ENCODE peak calls at places on chromosome 13, in five cellular contexts. One of them, this sample, is unnamed.

GRCh38 chr13:20418953-20419352 is 106.7 kb downstream of the CRYL1 start:
- DNase-seq in mesenchymal stem cell: no peak
- DNase-seq in effector memory CD4-positive, alpha-beta T cell: no peak
- DNase-seq in PC-9: no peak
- DNase-seq in endodermal cell: no peak
- DNase-seq in this sample: no peak

GRCh38 chr13:101013245-101013644 is 338.6 kb upstream of the TMTC4 start:
- DNase-seq in mesenchymal stem cell: no peak
- DNase-seq in effector memory CD4-positive, alpha-beta T cell: no peak
- DNase-seq in PC-9: no peak
- DNase-seq in endodermal cell: no peak
- DNase-seq in this sample: no peak

GRCh38 chr13:110092869-110093268 is 214.1 kb downstream of the COL4A1 start:
- DNase-seq in mesenchymal stem cell: no peak
- DNase-seq in effector memory CD4-positive, alpha-beta T cell: no peak
- DNase-seq in PC-9: no peak
- DNase-seq in endodermal cell: no peak
- DNase-seq in this sample: no peak

GRCh38 chr13:68027311-68027710 is 797.2 kb upstream of the PCDH9 start:
- DNase-seq in mesenchymal stem cell: no peak
- DNase-seq in effector memory CD4-positive, alpha-beta T cell: no peak
- DNase-seq in PC-9: no peak
- DNase-seq in endodermal cell: no peak
- DNase-seq in this sample: no peak

GRCh38 chr13:101579291-101579802 is 126.9 kb downstream of the ITGBL1 start:
- DNase-seq in mesenchymal stem cell: peak; percentile 66
- DNase-seq in effector memory CD4-positive, alpha-beta T cell: no peak
- DNase-seq in PC-9: no peak
- DNase-seq in endodermal cell: no peak
- DNase-seq in this sample: no peak

GRCh38 chr13:61413572-61413971 is 2.1 kb downstream of the PCDH20 start:
- DNase-seq in mesenchymal stem cell: no peak
- DNase-seq in effector memory CD4-positive, alpha-beta T cell: no peak
- DNase-seq in PC-9: no peak
- DNase-seq in endodermal cell: peak; percentile 65
- DNase-seq in this sample: peak; percentile 50

GRCh38 chr13:28568286-28568685 is 73.4 kb upstream of the FLT1 start:
- DNase-seq in mesenchymal stem cell: peak; percentile 66
- DNase-seq in effector memory CD4-positive, alpha-beta T cell: no peak
- DNase-seq in PC-9: no peak
- DNase-seq in endodermal cell: no peak
- DNase-seq in this sample: peak; percentile 92

GRCh38 chr13:21435710-21436151 is 23.4 kb downstream of the ZDHHC20 start:
- DNase-seq in mesenchymal stem cell: peak; percentile 87
- DNase-seq in effector memory CD4-positive, alpha-beta T cell: peak; percentile 5
- DNase-seq in PC-9: peak; percentile 60
- DNase-seq in endodermal cell: no peak
- DNase-seq in this sample: peak; percentile 74

GRCh38 chr13:66660013-66660804 is 569.9 kb downstream of the PCDH9 start:
- DNase-seq in mesenchymal stem cell: peak; percentile 80
- DNase-seq in effector memory CD4-positive, alpha-beta T cell: no peak
- DNase-seq in PC-9: peak; percentile 37
- DNase-seq in endodermal cell: no peak
- DNase-seq in this sample: no peak

GRCh38 chr13:29594310-29594709 is 1.2 kb downstream of the SLC7A1 start:
- DNase-seq in mesenchymal stem cell: peak; percentile 92
- DNase-seq in effector memory CD4-positive, alpha-beta T cell: no peak
- DNase-seq in PC-9: peak; percentile 84
- DNase-seq in endodermal cell: peak; percentile 71
- DNase-seq in this sample: no peak

GRCh38 chr13:46983881-46984280 is 87.0 kb upstream of the HTR2A start:
- DNase-seq in mesenchymal stem cell: peak; percentile 55
- DNase-seq in effector memory CD4-positive, alpha-beta T cell: no peak
- DNase-seq in PC-9: peak; percentile 73
- DNase-seq in endodermal cell: no peak
- DNase-seq in this sample: no peak

GRCh38 chr13:36369268-36370107 is 23.3 kb upstream of the SPART start:
- DNase-seq in mesenchymal stem cell: no peak
- DNase-seq in effector memory CD4-positive, alpha-beta T cell: no peak
- DNase-seq in PC-9: no peak
- DNase-seq in endodermal cell: no peak
- DNase-seq in this sample: no peak

GRCh38 chr13:34894756-34895155 is 47.3 kb upstream of the NBEA start:
- DNase-seq in mesenchymal stem cell: no peak
- DNase-seq in effector memory CD4-positive, alpha-beta T cell: no peak
- DNase-seq in PC-9: no peak
- DNase-seq in endodermal cell: no peak
- DNase-seq in this sample: no peak

GRCh38 chr13:40377783-40378182 is 288.7 kb downstream of the FOXO1 start:
- DNase-seq in mesenchymal stem cell: no peak
- DNase-seq in effector memory CD4-positive, alpha-beta T cell: no peak
- DNase-seq in PC-9: no peak
- DNase-seq in endodermal cell: no peak
- DNase-seq in this sample: no peak

GRCh38 chr13:47420568-47420967 is 523.7 kb upstream of the HTR2A start:
- DNase-seq in mesenchymal stem cell: peak; percentile 61
- DNase-seq in effector memory CD4-positive, alpha-beta T cell: no peak
- DNase-seq in PC-9: no peak
- DNase-seq in endodermal cell: peak; percentile 62
- DNase-seq in this sample: no peak

GRCh38 chr13:113656831-113657671 is 947 bp downstream of the ATP4B start:
- DNase-seq in mesenchymal stem cell: no peak
- DNase-seq in effector memory CD4-positive, alpha-beta T cell: no peak
- DNase-seq in PC-9: no peak
- DNase-seq in endodermal cell: peak; percentile 44
- DNase-seq in this sample: peak; percentile 58

GRCh38 chr13:23160241-23161175 is 20.3 kb upstream of the SGCG start:
- DNase-seq in mesenchymal stem cell: no peak
- DNase-seq in effector memory CD4-positive, alpha-beta T cell: no peak
- DNase-seq in PC-9: no peak
- DNase-seq in endodermal cell: peak; percentile 72
- DNase-seq in this sample: no peak

GRCh38 chr13:43246382-43246781 is 223.0 kb downstream of the DNAJC15 start:
- DNase-seq in mesenchymal stem cell: no peak
- DNase-seq in effector memory CD4-positive, alpha-beta T cell: no peak
- DNase-seq in PC-9: no peak
- DNase-seq in endodermal cell: no peak
- DNase-seq in this sample: no peak

DNA sequence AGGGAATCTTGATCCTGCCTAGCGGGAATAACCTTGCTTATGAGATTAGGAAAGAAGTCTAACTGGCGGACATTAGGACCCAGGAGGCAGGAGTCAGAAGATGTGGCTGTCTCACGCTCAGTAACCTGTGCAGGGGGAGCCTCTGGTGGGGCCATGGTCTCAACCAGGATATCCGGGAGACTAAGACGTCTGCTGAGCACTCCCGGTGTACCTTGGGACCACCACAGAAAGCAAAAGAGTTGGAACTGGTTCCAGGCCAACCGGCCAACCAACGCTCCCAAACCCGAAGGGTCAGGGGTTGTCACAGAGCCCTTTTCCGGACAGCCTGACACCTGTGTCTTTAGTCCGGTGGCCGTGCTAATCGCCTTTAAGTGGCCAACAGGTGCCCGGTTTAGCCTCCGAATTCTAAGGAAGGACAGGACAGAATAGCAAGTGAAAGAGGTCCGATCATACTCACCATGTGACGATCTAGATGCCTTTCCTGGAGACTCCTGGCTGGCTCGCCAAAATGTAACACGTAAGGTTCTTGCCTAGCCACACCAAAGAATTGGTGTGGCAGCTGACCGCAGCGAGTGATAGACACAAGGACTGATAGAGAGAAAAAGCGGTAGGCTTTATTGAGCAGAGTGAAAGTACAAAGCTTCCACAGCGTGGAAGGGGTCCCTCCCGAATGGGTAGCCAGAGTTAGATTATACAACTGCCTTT is 103.9 kb upstream of the DIAPH3 start:
- DNase-seq in mesenchymal stem cell: peak; percentile 3
- DNase-seq in effector memory CD4-positive, alpha-beta T cell: no peak
- DNase-seq in PC-9: no peak
- DNase-seq in endodermal cell: peak; percentile 89
- DNase-seq in this sample: no peak
- H3K27ac ChIP-seq in mesenchymal stem cell: no peak overlapping the region
- H3K27ac ChIP-seq in effector memory CD4-positive, alpha-beta T cell: no peak overlapping the region
- H3K27ac ChIP-seq in PC-9: no peak overlapping the region
- H3K27ac ChIP-seq in endodermal cell: no peak overlapping the region
- H3K27ac ChIP-seq in this sample: no peak overlapping the region

GRCh38 chr13:99416411-99417121 is 84.7 kb upstream of the TM9SF2 start:
- DNase-seq in mesenchymal stem cell: no peak
- DNase-seq in effector memory CD4-positive, alpha-beta T cell: no peak
- DNase-seq in PC-9: no peak
- DNase-seq in endodermal cell: no peak
- DNase-seq in this sample: no peak
- H3K27ac ChIP-seq in mesenchymal stem cell: no peak overlapping the region
- H3K27ac ChIP-seq in effector memory CD4-positive, alpha-beta T cell: peak overlapping the region; percentile 40
- H3K27ac ChIP-seq in PC-9: no peak overlapping the region
- H3K27ac ChIP-seq in endodermal cell: no peak overlapping the region
- H3K27ac ChIP-seq in this sample: no peak overlapping the region

DNA sequence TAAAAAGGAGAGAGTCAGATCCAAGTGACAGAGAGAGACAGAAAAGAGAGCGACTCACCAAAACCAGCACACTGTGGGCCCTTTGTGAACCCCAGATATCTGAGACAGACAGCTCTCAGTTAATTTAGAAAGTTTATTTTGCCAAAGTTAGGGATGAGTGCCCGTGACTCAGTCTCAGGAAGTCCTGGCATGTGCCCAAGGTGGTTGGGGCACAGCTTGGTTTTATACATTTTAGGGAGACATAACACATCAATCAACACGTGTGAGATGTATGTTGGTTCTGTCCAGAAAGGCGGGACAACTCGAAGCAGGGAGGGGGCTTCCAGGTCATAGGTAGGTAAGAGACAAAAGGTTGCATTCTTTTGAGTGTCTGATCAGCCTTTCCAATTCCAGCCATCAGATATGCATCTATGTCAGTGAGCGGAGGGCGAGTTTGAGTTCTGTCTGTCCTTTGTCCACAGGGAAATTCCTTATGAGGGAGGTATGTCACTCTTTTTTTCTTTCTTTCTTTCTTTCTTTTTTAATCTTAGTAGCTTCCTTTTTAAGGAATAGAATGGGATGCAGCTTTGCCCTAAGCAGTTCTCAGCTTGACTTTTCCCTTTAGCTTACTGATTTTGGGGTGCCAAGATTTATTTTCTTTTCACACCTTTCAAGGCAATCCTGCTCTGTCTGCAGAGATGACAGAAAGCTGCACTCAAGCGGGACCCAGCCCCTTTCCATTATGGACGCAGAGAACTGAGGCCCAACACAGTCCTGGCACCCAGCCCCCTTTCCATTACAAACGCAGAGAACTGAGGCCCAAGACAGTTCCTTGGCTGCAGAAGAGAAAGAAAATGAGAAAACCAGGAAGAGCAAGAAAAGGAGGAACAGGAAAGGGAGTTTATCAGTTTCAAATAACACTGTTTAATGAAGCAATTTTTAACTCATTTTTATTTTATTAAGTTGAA is 37.1 kb upstream of the ATP11A start:
- DNase-seq in mesenchymal stem cell: no peak
- DNase-seq in effector memory CD4-positive, alpha-beta T cell: no peak
- DNase-seq in PC-9: no peak
- DNase-seq in endodermal cell: no peak
- DNase-seq in this sample: no peak
- H3K27ac ChIP-seq in mesenchymal stem cell: peak overlapping the region; percentile 71
- H3K27ac ChIP-seq in effector memory CD4-positive, alpha-beta T cell: no peak overlapping the region
- H3K27ac ChIP-seq in PC-9: no peak overlapping the region
- H3K27ac ChIP-seq in endodermal cell: no peak overlapping the region
- H3K27ac ChIP-seq in this sample: no peak overlapping the region

GRCh38 chr13:90238433-90238832 is 1109.1 kb upstream of the MIR17HG start:
- DNase-seq in mesenchymal stem cell: peak; percentile 23
- DNase-seq in effector memory CD4-positive, alpha-beta T cell: no peak
- DNase-seq in PC-9: no peak
- DNase-seq in endodermal cell: peak; percentile 51
- DNase-seq in this sample: no peak
- H3K27ac ChIP-seq in mesenchymal stem cell: no peak overlapping the region
- H3K27ac ChIP-seq in effector memory CD4-positive, alpha-beta T cell: no peak overlapping the region
- H3K27ac ChIP-seq in PC-9: no peak overlapping the region
- H3K27ac ChIP-seq in endodermal cell: no peak overlapping the region
- H3K27ac ChIP-seq in this sample: no peak overlapping the region

GRCh38 chr13:49295231-49295630 is 47.5 kb downstream of the CDADC1 start:
- DNase-seq in mesenchymal stem cell: no peak
- DNase-seq in effector memory CD4-positive, alpha-beta T cell: no peak
- DNase-seq in PC-9: no peak
- DNase-seq in endodermal cell: no peak
- DNase-seq in this sample: no peak
- H3K27ac ChIP-seq in mesenchymal stem cell: no peak overlapping the region
- H3K27ac ChIP-seq in effector memory CD4-positive, alpha-beta T cell: no peak overlapping the region
- H3K27ac ChIP-seq in PC-9: no peak overlapping the region
- H3K27ac ChIP-seq in endodermal cell: no peak overlapping the region
- H3K27ac ChIP-seq in this sample: no peak overlapping the region

DNA sequence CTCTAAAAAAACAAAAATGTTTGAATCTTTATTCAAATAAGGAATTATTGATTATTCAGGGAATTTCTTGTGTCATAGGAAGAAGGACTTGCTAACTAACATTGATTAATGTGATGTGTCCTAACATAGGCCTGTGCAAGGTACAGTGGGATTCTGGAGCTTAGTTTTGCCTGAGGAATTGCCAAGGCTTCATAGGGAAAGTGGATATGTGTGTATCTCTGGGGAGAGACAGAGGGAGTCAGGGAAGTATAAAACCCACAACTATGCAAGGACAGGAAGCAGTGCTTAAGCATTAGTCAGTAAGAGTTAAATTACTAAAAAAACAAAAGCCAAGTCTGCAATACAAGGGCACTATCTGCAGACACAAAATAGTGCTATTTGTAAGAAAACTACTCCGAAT is 59.6 kb downstream of the WDFY2 start:
- DNase-seq in mesenchymal stem cell: peak; percentile 94
- DNase-seq in effector memory CD4-positive, alpha-beta T cell: no peak
- DNase-seq in PC-9: peak; percentile 87
- DNase-seq in endodermal cell: no peak
- DNase-seq in this sample: no peak
- H3K27ac ChIP-seq in mesenchymal stem cell: peak overlapping the region; percentile 100
- H3K27ac ChIP-seq in effector memory CD4-positive, alpha-beta T cell: peak overlapping the region; percentile 92
- H3K27ac ChIP-seq in PC-9: peak overlapping the region; percentile 91
- H3K27ac ChIP-seq in endodermal cell: peak overlapping the region; percentile 14
- H3K27ac ChIP-seq in this sample: no peak overlapping the region

GRCh38 chr13:111177803-111178389 is 62.8 kb downstream of the ARHGEF7 start:
- DNase-seq in mesenchymal stem cell: peak; percentile 57
- DNase-seq in effector memory CD4-positive, alpha-beta T cell: no peak
- DNase-seq in PC-9: peak; percentile 35
- DNase-seq in endodermal cell: no peak
- DNase-seq in this sample: no peak
- H3K27ac ChIP-seq in mesenchymal stem cell: peak overlapping the region; percentile 15
- H3K27ac ChIP-seq in effector memory CD4-positive, alpha-beta T cell: peak overlapping the region; percentile 64
- H3K27ac ChIP-seq in PC-9: no peak overlapping the region
- H3K27ac ChIP-seq in endodermal cell: no peak overlapping the region
- H3K27ac ChIP-seq in this sample: peak overlapping the region; percentile 49

GRCh38 chr13:80309926-80310325 is 31.0 kb downstream of the SPRY2 start:
- DNase-seq in mesenchymal stem cell: no peak
- DNase-seq in effector memory CD4-positive, alpha-beta T cell: no peak
- DNase-seq in PC-9: no peak
- DNase-seq in endodermal cell: no peak
- DNase-seq in this sample: no peak

GRCh38 chr13:80312967-80313366 is 28.0 kb downstream of the SPRY2 start:
- DNase-seq in mesenchymal stem cell: no peak
- DNase-seq in effector memory CD4-positive, alpha-beta T cell: no peak
- DNase-seq in PC-9: no peak
- DNase-seq in endodermal cell: no peak
- DNase-seq in this sample: no peak

GRCh38 chr13:80312012-80312704 is 28.8 kb downstream of the SPRY2 start:
- DNase-seq in mesenchymal stem cell: no peak
- DNase-seq in effector memory CD4-positive, alpha-beta T cell: no peak
- DNase-seq in PC-9: no peak
- DNase-seq in endodermal cell: no peak
- DNase-seq in this sample: no peak

GRCh38 chr13:80313668-80314278 is 27.2 kb downstream of the SPRY2 start:
- DNase-seq in mesenchymal stem cell: no peak
- DNase-seq in effector memory CD4-positive, alpha-beta T cell: no peak
- DNase-seq in PC-9: peak; percentile 43
- DNase-seq in endodermal cell: no peak
- DNase-seq in this sample: no peak

GRCh38 chr13:80314711-80315505 is 26.0 kb downstream of the SPRY2 start:
- DNase-seq in mesenchymal stem cell: no peak
- DNase-seq in effector memory CD4-positive, alpha-beta T cell: no peak
- DNase-seq in PC-9: no peak
- DNase-seq in endodermal cell: no peak
- DNase-seq in this sample: no peak
- H3K27ac ChIP-seq in mesenchymal stem cell: no peak overlapping the region
- H3K27ac ChIP-seq in effector memory CD4-positive, alpha-beta T cell: no peak overlapping the region
- H3K27ac ChIP-seq in PC-9: no peak overlapping the region
- H3K27ac ChIP-seq in endodermal cell: no peak overlapping the region
- H3K27ac ChIP-seq in this sample: no peak overlapping the region